ENCODE peak calls at places on chromosome 16, in eight cellular contexts. One of them, this sample, is unnamed. For H3K36me3, the result is how much of the 10 kb centered on the place peaks cover.

GRCh38 chr16:50494501-50495491 is 53.4 kb upstream of the NKD1 start:
- DNase-seq in A673: no peak
- DNase-seq in kidney: no peak
- DNase-seq in prostate gland: no peak
- DNase-seq in adipocyte: no peak
- DNase-seq in neural progenitor cell: no peak
- DNase-seq in IMR-90: no peak
- DNase-seq in Panc1: no peak
- DNase-seq in this sample: no peak

GRCh38 chr16:50724237-50724747 is 17.6 kb upstream of the CYLD start:
- DNase-seq in A673: no peak
- DNase-seq in kidney: no peak
- DNase-seq in prostate gland: no peak
- DNase-seq in adipocyte: no peak
- DNase-seq in neural progenitor cell: no peak
- DNase-seq in IMR-90: no peak
- DNase-seq in Panc1: no peak
- DNase-seq in this sample: no peak

GRCh38 chr16:24015923-24016322 is 180.1 kb downstream of the PRKCB start:
- DNase-seq in A673: peak
- DNase-seq in kidney: no peak
- DNase-seq in prostate gland: no peak
- DNase-seq in adipocyte: no peak
- DNase-seq in neural progenitor cell: no peak
- DNase-seq in IMR-90: no peak
- DNase-seq in Panc1: no peak
- DNase-seq in this sample: no peak

GRCh38 chr16:66376577-66377326 is 10.3 kb downstream of the CDH5 start:
- DNase-seq in A673: no peak
- DNase-seq in kidney: no peak
- DNase-seq in prostate gland: no peak
- DNase-seq in adipocyte: no peak
- DNase-seq in neural progenitor cell: no peak
- DNase-seq in IMR-90: no peak
- DNase-seq in Panc1: no peak
- DNase-seq in this sample: no peak

GRCh38 chr16:30485818-30486436 is 13.4 kb downstream of the ITGAL start:
- DNase-seq in A673: no peak
- DNase-seq in kidney: no peak
- DNase-seq in prostate gland: no peak
- DNase-seq in adipocyte: peak
- DNase-seq in neural progenitor cell: no peak
- DNase-seq in IMR-90: peak
- DNase-seq in Panc1: no peak
- DNase-seq in this sample: no peak

GRCh38 chr16:66682271-66682670 is 14.3 kb downstream of the CMTM4 start:
- DNase-seq in A673: no peak
- DNase-seq in kidney: no peak
- DNase-seq in prostate gland: no peak
- DNase-seq in adipocyte: peak
- DNase-seq in neural progenitor cell: no peak
- DNase-seq in IMR-90: no peak
- DNase-seq in Panc1: no peak
- DNase-seq in this sample: no peak

GRCh38 chr16:53949716-53950410 is 245.9 kb downstream of the FTO start:
- DNase-seq in A673: no peak
- DNase-seq in kidney: no peak
- DNase-seq in prostate gland: no peak
- DNase-seq in adipocyte: no peak
- DNase-seq in neural progenitor cell: no peak
- DNase-seq in IMR-90: no peak
- DNase-seq in Panc1: no peak
- DNase-seq in this sample: no peak

GRCh38 chr16:27972500-27972899 is 91.0 kb downstream of the GSG1L start:
- DNase-seq in A673: peak
- DNase-seq in kidney: no peak
- DNase-seq in prostate gland: no peak
- DNase-seq in adipocyte: peak
- DNase-seq in neural progenitor cell: peak
- DNase-seq in IMR-90: peak
- DNase-seq in Panc1: peak
- DNase-seq in this sample: peak

GRCh38 chr16:27646811-27647210 is 96.9 kb downstream of the KATNIP start:
- DNase-seq in A673: no peak
- DNase-seq in kidney: no peak
- DNase-seq in prostate gland: no peak
- DNase-seq in adipocyte: no peak
- DNase-seq in neural progenitor cell: no peak
- DNase-seq in IMR-90: peak
- DNase-seq in Panc1: no peak
- DNase-seq in this sample: no peak

GRCh38 chr16:49884033-49884707 is 28.3 kb upstream of the ZNF423 start:
- DNase-seq in A673: no peak
- DNase-seq in kidney: no peak
- DNase-seq in prostate gland: no peak
- DNase-seq in adipocyte: peak
- DNase-seq in neural progenitor cell: no peak
- DNase-seq in IMR-90: no peak
- DNase-seq in Panc1: no peak
- DNase-seq in this sample: peak

GRCh38 chr16:62664566-62664965 is 628.3 kb upstream of the CDH8 start:
- DNase-seq in A673: no peak
- DNase-seq in kidney: no peak
- DNase-seq in prostate gland: no peak
- DNase-seq in adipocyte: no peak
- DNase-seq in neural progenitor cell: no peak
- DNase-seq in IMR-90: no peak
- DNase-seq in Panc1: no peak
- DNase-seq in this sample: no peak

GRCh38 chr16:87582221-87582965 is 19.9 kb upstream of the JPH3 start:
- DNase-seq in A673: no peak
- DNase-seq in kidney: peak
- DNase-seq in prostate gland: no peak
- DNase-seq in adipocyte: peak
- DNase-seq in neural progenitor cell: peak
- DNase-seq in IMR-90: peak
- DNase-seq in Panc1: no peak
- DNase-seq in this sample: no peak

GRCh38 chr16:72189865-72190371 is 18.0 kb upstream of the PMFBP1 start:
- DNase-seq in A673: no peak
- DNase-seq in kidney: no peak
- DNase-seq in prostate gland: no peak
- DNase-seq in adipocyte: peak
- DNase-seq in neural progenitor cell: no peak
- DNase-seq in IMR-90: peak
- DNase-seq in Panc1: no peak
- DNase-seq in this sample: peak

DNA sequence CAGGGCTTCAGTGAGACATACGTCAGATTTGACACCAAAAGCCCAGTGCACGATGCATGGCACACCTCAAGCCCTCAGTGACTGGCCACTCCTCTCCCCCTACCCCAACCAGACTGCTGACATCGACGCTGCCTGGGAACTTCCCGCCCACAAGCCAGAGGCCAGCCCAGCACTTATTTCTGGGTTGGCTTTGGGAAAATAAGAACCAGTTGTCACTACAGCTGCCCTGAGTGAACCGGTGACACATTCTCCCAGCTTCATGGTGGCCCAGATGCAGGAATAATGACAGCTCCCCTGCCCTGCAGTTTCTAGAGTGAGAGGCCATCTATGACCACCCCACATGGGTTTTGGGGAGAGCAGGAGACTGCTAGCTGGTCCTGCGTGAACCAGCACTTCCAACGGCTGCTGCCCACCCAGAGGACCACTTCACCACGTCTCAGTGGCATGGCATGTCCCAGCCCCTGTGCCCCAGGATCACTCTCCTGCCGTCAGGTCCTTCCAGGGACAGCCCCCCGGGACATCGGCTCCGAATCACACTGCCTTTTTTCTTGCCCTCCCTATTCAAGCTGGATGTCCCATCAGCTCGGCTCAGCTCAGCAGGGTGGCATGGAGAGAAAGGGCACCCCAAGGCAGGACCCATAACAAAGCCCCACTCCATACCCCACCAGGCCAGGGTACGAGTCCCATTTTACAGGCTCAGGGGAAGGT is 9.4 kb downstream of the KNOP1 start:
- DNase-seq in A673: no peak
- DNase-seq in kidney: peak
- DNase-seq in prostate gland: no peak
- DNase-seq in adipocyte: no peak
- DNase-seq in neural progenitor cell: no peak
- DNase-seq in IMR-90: no peak
- DNase-seq in Panc1: no peak
- DNase-seq in this sample: no peak
- H3K36me3 ChIP-seq in A673: half or more
- H3K36me3 ChIP-seq in kidney: under half
- H3K36me3 ChIP-seq in prostate gland: under half
- H3K36me3 ChIP-seq in adipocyte: under half
- H3K36me3 ChIP-seq in neural progenitor cell: under half
- H3K36me3 ChIP-seq in IMR-90: half or more
- H3K36me3 ChIP-seq in Panc1: under half
- H3K36me3 ChIP-seq in this sample: under half

GRCh38 chr16:12296406-12296805 is 319.9 kb downstream of the SNX29 start:
- DNase-seq in A673: no peak
- DNase-seq in kidney: no peak
- DNase-seq in prostate gland: no peak
- DNase-seq in adipocyte: no peak
- DNase-seq in neural progenitor cell: no peak
- DNase-seq in IMR-90: no peak
- DNase-seq in Panc1: no peak
- DNase-seq in this sample: no peak
- H3K36me3 ChIP-seq in A673: under half
- H3K36me3 ChIP-seq in kidney: under half
- H3K36me3 ChIP-seq in prostate gland: under half
- H3K36me3 ChIP-seq in adipocyte: under half
- H3K36me3 ChIP-seq in neural progenitor cell: under half
- H3K36me3 ChIP-seq in IMR-90: under half
- H3K36me3 ChIP-seq in Panc1: under half
- H3K36me3 ChIP-seq in this sample: under half

GRCh38 chr16:89988951-89989350 is 30.3 kb downstream of the DBNDD1 start:
- DNase-seq in A673: no peak
- DNase-seq in kidney: no peak
- DNase-seq in prostate gland: no peak
- DNase-seq in adipocyte: no peak
- DNase-seq in neural progenitor cell: no peak
- DNase-seq in IMR-90: no peak
- DNase-seq in Panc1: no peak
- DNase-seq in this sample: no peak
- H3K36me3 ChIP-seq in A673: half or more
- H3K36me3 ChIP-seq in kidney: under half
- H3K36me3 ChIP-seq in prostate gland: under half
- H3K36me3 ChIP-seq in adipocyte: half or more
- H3K36me3 ChIP-seq in neural progenitor cell: under half
- H3K36me3 ChIP-seq in IMR-90: half or more
- H3K36me3 ChIP-seq in Panc1: under half
- H3K36me3 ChIP-seq in this sample: under half

GRCh38 chr16:56367764-56368163 is 57.6 kb downstream of the AMFR start:
- DNase-seq in A673: no peak
- DNase-seq in kidney: no peak
- DNase-seq in prostate gland: no peak
- DNase-seq in adipocyte: no peak
- DNase-seq in neural progenitor cell: no peak
- DNase-seq in IMR-90: no peak
- DNase-seq in Panc1: no peak
- DNase-seq in this sample: no peak

GRCh38 chr16:56365552-56365951 is 59.8 kb downstream of the AMFR start:
- DNase-seq in A673: no peak
- DNase-seq in kidney: no peak
- DNase-seq in prostate gland: no peak
- DNase-seq in adipocyte: no peak
- DNase-seq in neural progenitor cell: no peak
- DNase-seq in IMR-90: no peak
- DNase-seq in Panc1: no peak
- DNase-seq in this sample: no peak

GRCh38 chr16:56364865-56365264 is 60.5 kb downstream of the AMFR start:
- DNase-seq in A673: no peak
- DNase-seq in kidney: no peak
- DNase-seq in prostate gland: no peak
- DNase-seq in adipocyte: no peak
- DNase-seq in neural progenitor cell: no peak
- DNase-seq in IMR-90: no peak
- DNase-seq in Panc1: no peak
- DNase-seq in this sample: no peak

GRCh38 chr16:56368545-56368944 is 56.8 kb downstream of the AMFR start:
- DNase-seq in A673: no peak
- DNase-seq in kidney: no peak
- DNase-seq in prostate gland: no peak
- DNase-seq in adipocyte: no peak
- DNase-seq in neural progenitor cell: no peak
- DNase-seq in IMR-90: no peak
- DNase-seq in Panc1: no peak
- DNase-seq in this sample: no peak

GRCh38 chr16:56366945-56367344 is 58.4 kb downstream of the AMFR start:
- DNase-seq in A673: no peak
- DNase-seq in kidney: no peak
- DNase-seq in prostate gland: no peak
- DNase-seq in adipocyte: no peak
- DNase-seq in neural progenitor cell: no peak
- DNase-seq in IMR-90: no peak
- DNase-seq in Panc1: no peak
- DNase-seq in this sample: peak
- H3K36me3 ChIP-seq in A673: under half
- H3K36me3 ChIP-seq in kidney: under half
- H3K36me3 ChIP-seq in prostate gland: under half
- H3K36me3 ChIP-seq in adipocyte: half or more
- H3K36me3 ChIP-seq in neural progenitor cell: under half
- H3K36me3 ChIP-seq in IMR-90: under half
- H3K36me3 ChIP-seq in Panc1: under half
- H3K36me3 ChIP-seq in this sample: under half